ENCODE peak calls at places on chromosome 5, in nine cellular contexts. One of them, this sample, is unnamed.

GRCh38 chr5:1184481-1184880 is 16.9 kb upstream of the SLC6A19 start:
- DNase-seq in tibial artery: no peak
- DNase-seq in hepatocyte: no peak
- DNase-seq in heart right ventricle: no peak
- DNase-seq in lower lobe of right lung: peak; percentile 38
- DNase-seq in right lobe of liver: no peak
- DNase-seq in breast epithelium: no peak
- DNase-seq in IMR-90: no peak
- DNase-seq in psoas muscle: no peak
- DNase-seq in this sample: no peak

GRCh38 chr5:107639990-107640389 is 30.7 kb downstream of the EFNA5 start:
- DNase-seq in tibial artery: no peak
- DNase-seq in hepatocyte: no peak
- DNase-seq in heart right ventricle: no peak
- DNase-seq in lower lobe of right lung: no peak
- DNase-seq in right lobe of liver: no peak
- DNase-seq in breast epithelium: no peak
- DNase-seq in IMR-90: no peak
- DNase-seq in psoas muscle: no peak
- DNase-seq in this sample: no peak

GRCh38 chr5:143207563-143208364 is 195.7 kb downstream of the NR3C1 start:
- DNase-seq in tibial artery: no peak
- DNase-seq in hepatocyte: no peak
- DNase-seq in heart right ventricle: no peak
- DNase-seq in lower lobe of right lung: no peak
- DNase-seq in right lobe of liver: no peak
- DNase-seq in breast epithelium: no peak
- DNase-seq in IMR-90: peak; percentile 15
- DNase-seq in psoas muscle: no peak
- DNase-seq in this sample: no peak

GRCh38 chr5:61625682-61626620 is 293.9 kb downstream of the ZSWIM6 start:
- DNase-seq in tibial artery: peak; percentile 66
- DNase-seq in hepatocyte: peak; percentile 73
- DNase-seq in heart right ventricle: peak; percentile 82
- DNase-seq in lower lobe of right lung: peak; percentile 89
- DNase-seq in right lobe of liver: peak; percentile 87
- DNase-seq in breast epithelium: peak; percentile 52
- DNase-seq in IMR-90: peak; percentile 11
- DNase-seq in psoas muscle: peak; percentile 75
- DNase-seq in this sample: peak; percentile 50

GRCh38 chr5:158313027-158313738 is 454.2 kb upstream of the CLINT1 start:
- DNase-seq in tibial artery: no peak
- DNase-seq in hepatocyte: no peak
- DNase-seq in heart right ventricle: no peak
- DNase-seq in lower lobe of right lung: no peak
- DNase-seq in right lobe of liver: no peak
- DNase-seq in breast epithelium: no peak
- DNase-seq in IMR-90: no peak
- DNase-seq in psoas muscle: no peak
- DNase-seq in this sample: no peak

GRCh38 chr5:176803943-176804498 is 6.3 kb upstream of the UNC5A start:
- DNase-seq in tibial artery: no peak
- DNase-seq in hepatocyte: peak; percentile 56
- DNase-seq in heart right ventricle: no peak
- DNase-seq in lower lobe of right lung: no peak
- DNase-seq in right lobe of liver: no peak
- DNase-seq in breast epithelium: no peak
- DNase-seq in IMR-90: peak; percentile 26
- DNase-seq in psoas muscle: no peak
- DNase-seq in this sample: peak; percentile 31

GRCh38 chr5:180785151-180785781 is 17.3 kb downstream of the MGAT1 start:
- DNase-seq in tibial artery: no peak
- DNase-seq in hepatocyte: no peak
- DNase-seq in heart right ventricle: no peak
- DNase-seq in lower lobe of right lung: no peak
- DNase-seq in right lobe of liver: no peak
- DNase-seq in breast epithelium: no peak
- DNase-seq in IMR-90: peak; percentile 87
- DNase-seq in psoas muscle: no peak
- DNase-seq in this sample: peak; percentile 83

GRCh38 chr5:144202072-144202471 is 31.4 kb downstream of the KCTD16 start:
- DNase-seq in tibial artery: no peak
- DNase-seq in hepatocyte: no peak
- DNase-seq in heart right ventricle: peak; percentile 8
- DNase-seq in lower lobe of right lung: no peak
- DNase-seq in right lobe of liver: no peak
- DNase-seq in breast epithelium: no peak
- DNase-seq in IMR-90: no peak
- DNase-seq in psoas muscle: no peak
- DNase-seq in this sample: peak; percentile 49

GRCh38 chr5:59793000-59793399 is 100.5 kb downstream of the PDE4D start:
- DNase-seq in tibial artery: peak; percentile 25
- DNase-seq in hepatocyte: no peak
- DNase-seq in heart right ventricle: no peak
- DNase-seq in lower lobe of right lung: no peak
- DNase-seq in right lobe of liver: peak; percentile 41
- DNase-seq in breast epithelium: peak; percentile 53
- DNase-seq in IMR-90: peak; percentile 71
- DNase-seq in psoas muscle: peak; percentile 59
- DNase-seq in this sample: peak; percentile 97

GRCh38 chr5:149618581-149619248 is 37.4 kb downstream of the ARHGEF37 start:
- DNase-seq in tibial artery: no peak
- DNase-seq in hepatocyte: peak; percentile 79
- DNase-seq in heart right ventricle: peak; percentile 57
- DNase-seq in lower lobe of right lung: no peak
- DNase-seq in right lobe of liver: no peak
- DNase-seq in breast epithelium: no peak
- DNase-seq in IMR-90: peak; percentile 72
- DNase-seq in psoas muscle: no peak
- DNase-seq in this sample: peak; percentile 73

GRCh38 chr5:154446183-154447073 is 631 bp downstream of the SAP30L start:
- DNase-seq in tibial artery: peak; percentile 71
- DNase-seq in hepatocyte: peak; percentile 85
- DNase-seq in heart right ventricle: peak; percentile 44
- DNase-seq in lower lobe of right lung: peak; percentile 71
- DNase-seq in right lobe of liver: peak; percentile 69
- DNase-seq in breast epithelium: peak; percentile 29
- DNase-seq in IMR-90: peak; percentile 66
- DNase-seq in psoas muscle: peak; percentile 45
- DNase-seq in this sample: peak; percentile 71

GRCh38 chr5:74257645-74258328 is 382.7 kb downstream of the ENC1 start:
- DNase-seq in tibial artery: peak; percentile 80
- DNase-seq in hepatocyte: peak; percentile 72
- DNase-seq in heart right ventricle: peak; percentile 66
- DNase-seq in lower lobe of right lung: peak; percentile 63
- DNase-seq in right lobe of liver: no peak
- DNase-seq in breast epithelium: peak; percentile 23
- DNase-seq in IMR-90: peak; percentile 55
- DNase-seq in psoas muscle: peak; percentile 72
- DNase-seq in this sample: no peak

GRCh38 chr5:138918680-138919079 is 43.5 kb upstream of the LRRTM2 start:
- DNase-seq in tibial artery: no peak
- DNase-seq in hepatocyte: no peak
- DNase-seq in heart right ventricle: no peak
- DNase-seq in lower lobe of right lung: no peak
- DNase-seq in right lobe of liver: no peak
- DNase-seq in breast epithelium: no peak
- DNase-seq in IMR-90: no peak
- DNase-seq in psoas muscle: no peak
- DNase-seq in this sample: no peak

GRCh38 chr5:142600611-142601360 is 85.1 kb downstream of the FGF1 start:
- DNase-seq in tibial artery: peak; percentile 66
- DNase-seq in hepatocyte: peak; percentile 56
- DNase-seq in heart right ventricle: peak; percentile 80
- DNase-seq in lower lobe of right lung: no peak
- DNase-seq in right lobe of liver: peak; percentile 34
- DNase-seq in breast epithelium: peak; percentile 25
- DNase-seq in IMR-90: peak; percentile 91
- DNase-seq in psoas muscle: no peak
- DNase-seq in this sample: peak; percentile 78

GRCh38 chr5:453725-454481 is 10.9 kb downstream of the EXOC3 start:
- DNase-seq in tibial artery: peak; percentile 16
- DNase-seq in hepatocyte: no peak
- DNase-seq in heart right ventricle: no peak
- DNase-seq in lower lobe of right lung: no peak
- DNase-seq in right lobe of liver: peak; percentile 13
- DNase-seq in breast epithelium: no peak
- DNase-seq in IMR-90: no peak
- DNase-seq in psoas muscle: no peak
- DNase-seq in this sample: no peak

GRCh38 chr5:172714491-172715420 is 56.2 kb downstream of the DUSP1 start:
- DNase-seq in tibial artery: peak; percentile 89
- DNase-seq in hepatocyte: peak; percentile 84
- DNase-seq in heart right ventricle: peak; percentile 84
- DNase-seq in lower lobe of right lung: peak; percentile 91
- DNase-seq in right lobe of liver: peak; percentile 89
- DNase-seq in breast epithelium: peak; percentile 62
- DNase-seq in IMR-90: peak; percentile 61
- DNase-seq in psoas muscle: peak; percentile 81
- DNase-seq in this sample: peak; percentile 61

GRCh38 chr5:147887925-147888324 is 9.4 kb downstream of the SCGB3A2 start:
- DNase-seq in tibial artery: no peak
- DNase-seq in hepatocyte: no peak
- DNase-seq in heart right ventricle: no peak
- DNase-seq in lower lobe of right lung: no peak
- DNase-seq in right lobe of liver: no peak
- DNase-seq in breast epithelium: no peak
- DNase-seq in IMR-90: peak; percentile 36
- DNase-seq in psoas muscle: no peak
- DNase-seq in this sample: peak; percentile 9

GRCh38 chr5:91189480-91190332 is 193.4 kb downstream of the ARRDC3 start:
- DNase-seq in tibial artery: peak; percentile 45
- DNase-seq in hepatocyte: peak; percentile 86
- DNase-seq in heart right ventricle: peak; percentile 60
- DNase-seq in lower lobe of right lung: no peak
- DNase-seq in right lobe of liver: no peak
- DNase-seq in breast epithelium: peak; percentile 38
- DNase-seq in IMR-90: peak; percentile 85
- DNase-seq in psoas muscle: peak; percentile 52
- DNase-seq in this sample: peak; percentile 95
- H3K4me3 ChIP-seq in tibial artery: no peak overlapping the region
- H3K4me3 ChIP-seq in hepatocyte: no peak overlapping the region
- H3K4me3 ChIP-seq in heart right ventricle: peak overlapping the region; percentile 18
- H3K4me3 ChIP-seq in lower lobe of right lung: peak overlapping the region; percentile 22
- H3K4me3 ChIP-seq in right lobe of liver: no peak overlapping the region
- H3K4me3 ChIP-seq in breast epithelium: peak overlapping the region; percentile 48
- H3K4me3 ChIP-seq in IMR-90: no peak overlapping the region
- H3K4me3 ChIP-seq in psoas muscle: peak overlapping the region; percentile 42
- H3K4me3 ChIP-seq in this sample: no peak overlapping the region

GRCh38 chr5:73218552-73219171 is 45.7 kb downstream of the TMEM174 start:
- DNase-seq in tibial artery: no peak
- DNase-seq in hepatocyte: peak; percentile 42
- DNase-seq in heart right ventricle: no peak
- DNase-seq in lower lobe of right lung: no peak
- DNase-seq in right lobe of liver: no peak
- DNase-seq in breast epithelium: no peak
- DNase-seq in IMR-90: peak; percentile 72
- DNase-seq in psoas muscle: no peak
- DNase-seq in this sample: peak; percentile 71
- TF ChIP-seq CTCF in tibial artery: no peak
- TF ChIP-seq CTCF in hepatocyte: peak; percentile 45
- TF ChIP-seq CTCF in heart right ventricle: no peak
- TF ChIP-seq CTCF in lower lobe of right lung: no peak
- TF ChIP-seq CTCF in right lobe of liver: no peak
- TF ChIP-seq CTCF in breast epithelium: no peak
- TF ChIP-seq CTCF in IMR-90: peak; percentile 64
- TF ChIP-seq CTCF in psoas muscle: no peak
- TF ChIP-seq CTCF in this sample: peak; percentile 63

GRCh38 chr5:163440954-163441353 is 3.6 kb downstream of the CCNG1 start:
- DNase-seq in tibial artery: no peak
- DNase-seq in hepatocyte: no peak
- DNase-seq in heart right ventricle: no peak
- DNase-seq in lower lobe of right lung: no peak
- DNase-seq in right lobe of liver: no peak
- DNase-seq in breast epithelium: no peak
- DNase-seq in IMR-90: no peak
- DNase-seq in psoas muscle: no peak
- DNase-seq in this sample: no peak
- H3K4me3 ChIP-seq in tibial artery: no peak overlapping the region
- H3K4me3 ChIP-seq in hepatocyte: no peak overlapping the region
- H3K4me3 ChIP-seq in heart right ventricle: no peak overlapping the region
- H3K4me3 ChIP-seq in lower lobe of right lung: no peak overlapping the region
- H3K4me3 ChIP-seq in right lobe of liver: no peak overlapping the region
- H3K4me3 ChIP-seq in breast epithelium: no peak overlapping the region
- H3K4me3 ChIP-seq in IMR-90: no peak overlapping the region
- H3K4me3 ChIP-seq in psoas muscle: peak overlapping the region; percentile 56
- H3K4me3 ChIP-seq in this sample: no peak overlapping the region

GRCh38 chr5:57302643-57303042 is 128.8 kb downstream of the GPBP1 start:
- DNase-seq in tibial artery: no peak
- DNase-seq in hepatocyte: no peak
- DNase-seq in heart right ventricle: no peak
- DNase-seq in lower lobe of right lung: no peak
- DNase-seq in right lobe of liver: no peak
- DNase-seq in breast epithelium: no peak
- DNase-seq in IMR-90: peak; percentile 67
- DNase-seq in psoas muscle: no peak
- DNase-seq in this sample: peak; percentile 94

GRCh38 chr5:57298985-57299491 is 125.2 kb downstream of the GPBP1 start:
- DNase-seq in tibial artery: no peak
- DNase-seq in hepatocyte: peak; percentile 92
- DNase-seq in heart right ventricle: peak; percentile 68
- DNase-seq in lower lobe of right lung: no peak
- DNase-seq in right lobe of liver: no peak
- DNase-seq in breast epithelium: peak; percentile 25
- DNase-seq in IMR-90: peak; percentile 86
- DNase-seq in psoas muscle: no peak
- DNase-seq in this sample: peak; percentile 91

GRCh38 chr5:57299945-57300344 is 126.1 kb downstream of the GPBP1 start:
- DNase-seq in tibial artery: no peak
- DNase-seq in hepatocyte: no peak
- DNase-seq in heart right ventricle: no peak
- DNase-seq in lower lobe of right lung: no peak
- DNase-seq in right lobe of liver: no peak
- DNase-seq in breast epithelium: no peak
- DNase-seq in IMR-90: no peak
- DNase-seq in psoas muscle: no peak
- DNase-seq in this sample: no peak

GRCh38 chr5:57302164-57302563 is 128.3 kb downstream of the GPBP1 start:
- DNase-seq in tibial artery: no peak
- DNase-seq in hepatocyte: no peak
- DNase-seq in heart right ventricle: no peak
- DNase-seq in lower lobe of right lung: no peak
- DNase-seq in right lobe of liver: peak; percentile 37
- DNase-seq in breast epithelium: no peak
- DNase-seq in IMR-90: peak; percentile 56
- DNase-seq in psoas muscle: no peak
- DNase-seq in this sample: peak; percentile 71

DNA sequence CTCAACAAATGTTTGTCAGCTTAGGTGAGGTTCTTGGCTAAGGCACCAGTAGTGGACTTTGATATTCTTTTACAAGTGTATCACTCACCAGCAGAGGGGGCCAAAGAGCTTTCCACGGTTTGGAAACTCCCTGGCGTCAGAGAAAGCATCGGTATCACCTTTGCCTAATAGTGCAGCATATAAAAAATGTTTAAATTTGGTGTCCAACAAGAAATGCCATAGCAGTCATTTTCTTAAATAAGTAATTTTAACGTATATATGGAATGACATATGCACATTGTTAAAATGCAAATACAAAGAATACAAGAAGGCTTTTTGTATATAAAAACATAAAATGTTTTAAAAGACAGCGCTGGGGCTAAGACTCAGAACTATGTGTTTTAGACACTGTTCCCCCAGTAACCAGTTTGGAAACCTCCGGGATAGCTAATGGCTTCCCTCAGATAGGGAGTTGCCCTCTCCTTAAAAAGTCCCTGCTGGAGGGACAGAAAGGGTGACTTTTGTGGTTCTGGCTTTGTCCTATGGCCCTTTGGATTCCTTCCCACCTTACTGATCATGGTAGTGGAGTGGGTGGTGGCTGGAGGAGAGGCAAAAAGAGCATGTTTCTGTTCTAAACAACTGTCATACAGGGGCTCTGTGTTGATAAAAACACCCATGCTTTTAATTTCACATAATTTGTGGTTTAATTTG is 124.6 kb downstream of the GPBP1 start:
- DNase-seq in tibial artery: peak; percentile 75
- DNase-seq in hepatocyte: peak; percentile 95
- DNase-seq in heart right ventricle: peak; percentile 91
- DNase-seq in lower lobe of right lung: peak; percentile 60
- DNase-seq in right lobe of liver: peak; percentile 73
- DNase-seq in breast epithelium: peak; percentile 78
- DNase-seq in IMR-90: peak; percentile 84
- DNase-seq in psoas muscle: peak; percentile 61
- DNase-seq in this sample: peak; percentile 90
- TF ChIP-seq CTCF in tibial artery: peak; percentile 80
- TF ChIP-seq CTCF in hepatocyte: peak; percentile 81
- TF ChIP-seq CTCF in heart right ventricle: peak; percentile 89
- TF ChIP-seq CTCF in lower lobe of right lung: peak; percentile 77
- TF ChIP-seq CTCF in right lobe of liver: peak; percentile 78
- TF ChIP-seq CTCF in breast epithelium: peak; percentile 65
- TF ChIP-seq CTCF in IMR-90: peak; percentile 90
- TF ChIP-seq CTCF in psoas muscle: peak; percentile 87
- TF ChIP-seq CTCF in this sample: peak; percentile 76

This sample was measured in astrocyte of the spinal cord.